ENCODE peak calls at places on chromosomes 4 and X, in six cellular contexts. J is esophagus squamous epithelium, E is mesendoderm, Q is colonic mucosa, X is tibial nerve, M is IMR-90. P is an unnamed sample.

GRCh38 chrX:151815461-151815860 is 80.9 kb downstream of the CNGA2 start:
- DNase-seq in Q (no peak), J (no peak), E (no peak), X (no peak), M (no peak), P (no peak)

GRCh38 chr4:102850373-102850772 is 18.4 kb upstream of the CISD2 start:
- DNase-seq in Q (no peak), M (no peak), J (no peak), E (no peak), X (no peak), P (no peak)

GRCh38 chrX:98405376-98405775 is 1521.7 kb downstream of the RPA4 start:
- DNase-seq in J (no peak), E (no peak), X (no peak), M (no peak), Q (no peak), P (no peak)

GRCh38 chrX:42151808-42152207 is 228.5 kb upstream of the CASK start:
- DNase-seq in M (no peak), Q (no peak), J (no peak), E (no peak), X (no peak), P (no peak)

GRCh38 chrX:41145920-41146608 is 60.8 kb downstream of the USP9X start:
- DNase-seq in X (no peak), E (no peak), J (no peak), Q (no peak), M (peak; percentile 92), P (peak; percentile 17)

GRCh38 chr4:41935652-41936021 is 408 bp downstream of the TMEM33 start:
- DNase-seq in M (peak; percentile 10), J (no peak), E (no peak), X (no peak), Q (no peak), P (peak; percentile 35)

GRCh38 chrX:28847423-28847822 is 260.2 kb downstream of the IL1RAPL1 start:
- DNase-seq in J (no peak), X (no peak), Q (no peak), E (peak; percentile 70), M (peak; percentile 80), P (no peak)

GRCh38 chrX:113370001-113370400 is 529.4 kb upstream of the AMOT start:
- DNase-seq in X (no peak), J (no peak), M (no peak), Q (no peak), E (no peak), P (no peak)

GRCh38 chr4:86403575-86403974 is 43.7 kb upstream of the MAPK10 start:
- DNase-seq in M (no peak), Q (no peak), J (no peak), X (no peak), E (peak; percentile 84), P (no peak)

GRCh38 chrX:19670854-19671620 is 155.7 kb upstream of the MAP3K15 start:
- DNase-seq in X (peak; percentile 29), Q (peak; percentile 67), J (no peak), E (peak; percentile 82), M (peak; percentile 79), P (peak; percentile 39)

GRCh38 chr4:148216866-148217814 is 225.1 kb downstream of the NR3C2 start:
- DNase-seq in M (no peak), X (no peak), J (no peak), Q (no peak), E (no peak), P (no peak)

GRCh38 chr4:118968006-118968405 is 79.4 kb downstream of the SYNPO2 start:
- DNase-seq in E (peak; percentile 89), Q (peak; percentile 56), M (peak; percentile 87), J (peak; percentile 9), X (peak; percentile 78), P (no peak)

GRCh38 chrX:69093960-69094935 is 71.0 kb downstream of the PJA1 start:
- DNase-seq in Q (peak; percentile 34), E (peak; percentile 82), M (peak; percentile 60), X (peak; percentile 56), J (no peak), P (peak; percentile 81)

GRCh38 chrX:31429915-31430314 is 358.1 kb upstream of the FTHL17 start:
- DNase-seq in E (no peak), Q (no peak), X (no peak), J (no peak), M (no peak), P (no peak)

GRCh38 chrX:122196338-122196737 is 987.7 kb upstream of the GRIA3 start:
- DNase-seq in Q (no peak), E (peak; percentile 3), M (no peak), J (no peak), X (no peak), P (no peak)

GRCh38 chr4:189792819-189793618 is 147.7 kb upstream of the FRG1 start:
- DNase-seq in M (peak; percentile 65), Q (peak; percentile 63), E (peak; percentile 79), J (no peak), X (peak; percentile 63), P (peak; percentile 75)

GRCh38 chrX:78048036-78048435 is 56.0 kb upstream of the PGK1 start:
- DNase-seq in X (no peak), Q (no peak), J (no peak), E (no peak), M (no peak), P (no peak)

GRCh38 chr4:99473131-99473530 is 37.7 kb upstream of the C4orf17 start:
- DNase-seq in Q (no peak), X (no peak), E (no peak), M (peak; percentile 11), J (no peak), P (no peak)

GRCh38 chr4:139740531-139741041 is 75.0 kb downstream of the MGST2 start:
- DNase-seq in X (peak; percentile 75), Q (peak; percentile 42), E (peak; percentile 31), J (peak; percentile 12), M (peak; percentile 97), P (peak; percentile 74)

GRCh38 chr4:23981328-23981727 is 91.5 kb upstream of the PPARGC1A start:
- DNase-seq in M (peak; percentile 55), X (no peak), Q (no peak), E (peak; percentile 85), J (no peak), P (no peak)

GRCh38 chr4:2930821-2931764 is 32.1 kb downstream of the NOP14 start:
- DNase-seq in Q (peak; percentile 53), M (no peak), X (no peak), J (no peak), E (no peak), P (no peak)

GRCh38 chrX:70247252-70247651 is 12.8 kb downstream of the P2RY4 start:
- DNase-seq in X (no peak), E (no peak), J (no peak), M (no peak), Q (no peak), P (no peak)

GRCh38 chrX:71067079-71067478 is 1.1 kb downstream of the SNX12 start:
- DNase-seq in J (no peak), E (no peak), Q (no peak), X (no peak), M (no peak), P (no peak)

GRCh38 chrX:48683411-48683982 is at the start of gene WAS:
- DNase-seq in J (no peak), Q (no peak), M (no peak), X (no peak), E (no peak), P (no peak)

GRCh38 chr4:28015996-28016395 is 1155.4 kb downstream of the STIM2 start:
- DNase-seq in J (no peak), M (no peak), X (no peak), Q (no peak), E (no peak), P (no peak)

GRCh38 chr4:5470318-5470889 is 238.0 kb downstream of the EVC2 start:
- DNase-seq in J (no peak), M (peak; percentile 43), Q (no peak), X (no peak), E (no peak), P (no peak)

GRCh38 chr4:140092094-140092820 is 61.7 kb downstream of the MAML3 start:
- DNase-seq in M (no peak), X (no peak), E (peak; percentile 98), Q (peak; percentile 62), J (no peak), P (peak; percentile 85)

GRCh38 chr4:141346144-141346543 is 125.4 kb downstream of the ZNF330 start:
- DNase-seq in M (peak; percentile 74), Q (no peak), E (peak; percentile 50), X (peak; percentile 19), J (no peak), P (peak; percentile 65)

GRCh38 chr4:18844726-18845125 is 823.2 kb upstream of the LCORL start:
- DNase-seq in M (peak; percentile 1), E (no peak), Q (no peak), J (no peak), X (no peak), P (peak; percentile 6)

GRCh38 chr4:145552181-145552822 is 66.9 kb upstream of the MMAA start:
- DNase-seq in X (no peak), J (no peak), Q (no peak), E (no peak), M (no peak), P (no peak)

GRCh38 chr4:77025643-77026321 is 50.0 kb downstream of the CCNI start:
- DNase-seq in X (no peak), M (peak; percentile 50), E (no peak), Q (no peak), J (no peak), P (no peak)

DNA sequence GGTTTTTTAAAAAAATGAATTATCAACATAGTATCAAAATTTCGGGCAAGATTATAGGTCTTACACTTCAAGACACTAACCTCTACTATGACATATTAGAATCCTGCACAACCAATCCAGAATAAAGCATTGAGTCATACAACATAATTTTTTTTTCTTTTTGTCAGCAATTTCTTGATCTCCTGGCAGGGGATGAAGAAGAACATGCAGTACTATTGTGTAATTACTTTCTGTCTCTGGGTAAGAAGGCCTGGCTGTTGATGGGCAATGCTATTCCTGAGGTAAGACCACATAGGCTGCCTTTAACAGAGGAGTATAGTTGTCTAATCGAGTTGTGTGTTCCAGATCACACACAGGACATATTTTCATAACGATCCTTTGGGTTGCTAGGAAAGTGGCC is 67.5 kb downstream of the FBXL5 start:
- DNase-seq in X (peak; percentile 33), Q (no peak), M (no peak), E (no peak), J (no peak), P (no peak)
- H3K4me1 ChIP-seq in X (no peaks in the 10 kb centered on the region), Q (no peaks in the 10 kb centered on the region), M (no peaks in the 10 kb centered on the region), E (no peaks in the 10 kb centered on the region), J (no peaks in the 10 kb centered on the region), P (no peaks in the 10 kb centered on the region)

GRCh38 chrX:153862369-153863250 is 23.4 kb downstream of the L1CAM start:
- DNase-seq in E (no peak), Q (no peak), M (no peak), J (no peak), X (no peak), P (no peak)
- H3K4me1 ChIP-seq in E (no peaks in the 10 kb centered on the region), Q (no peaks in the 10 kb centered on the region), M (no peaks in the 10 kb centered on the region), J (no peaks in the 10 kb centered on the region), X (no peaks in the 10 kb centered on the region), P (no peaks in the 10 kb centered on the region)

GRCh38 chr4:54061873-54062272 is 2.5 kb downstream of the CHIC2 start:
- DNase-seq in M (no peak), J (no peak), Q (no peak), E (no peak), X (no peak), P (no peak)
- H3K4me1 ChIP-seq in M (peaks cover 13% of the 10 kb centered on the region), J (peaks cover 27% of the 10 kb centered on the region), Q (peaks cover 8% of the 10 kb centered on the region), E (peaks cover 6% of the 10 kb centered on the region), X (peaks cover 62% of the 10 kb centered on the region), P (peaks cover 4% of the 10 kb centered on the region)

DNA sequence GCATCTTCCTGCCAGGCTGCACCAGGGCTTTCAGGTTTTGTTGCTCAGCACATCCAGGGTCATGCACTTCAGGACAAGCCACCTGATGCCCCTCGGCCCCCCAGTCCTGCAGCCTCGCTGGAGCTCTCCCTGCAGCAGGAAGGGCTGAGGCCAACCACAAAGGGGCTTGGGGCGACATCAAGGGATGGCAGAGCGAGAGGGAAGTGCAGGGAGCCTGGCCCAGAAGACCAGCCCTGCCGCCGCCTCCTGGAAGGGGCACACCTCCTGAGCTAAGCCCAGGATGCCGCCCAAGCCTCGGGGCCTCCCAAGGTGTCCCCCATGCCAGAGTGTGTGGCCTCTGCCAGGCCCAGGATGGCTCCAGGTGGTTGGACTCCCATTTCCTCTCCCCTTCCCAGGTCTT is 37.1 kb downstream of the TRMT44 start:
- DNase-seq in M (no peak), Q (no peak), J (no peak), X (no peak), E (no peak), P (no peak)
- H3K4me1 ChIP-seq in M (peaks cover 12% of the 10 kb centered on the region), Q (no peaks in the 10 kb centered on the region), J (no peaks in the 10 kb centered on the region), X (peaks cover 13% of the 10 kb centered on the region), E (peaks cover 5% of the 10 kb centered on the region), P (no peaks in the 10 kb centered on the region)

P was measured in A673.